ENCODE peak calls at places on chromosomes 11 and 22, in four cellular contexts. One of them, this sample, is unnamed.
A peak's percentile ranks its signal among the peaks of the same experiment; 100 is the strongest.

GRCh38 chr11:2440646-2441045 is 3.7 kb downstream of the TRPM5 start:
- DNase-seq in K562: no peak
- DNase-seq in GM12878: no peak
- DNase-seq in HepG2: no peak
- DNase-seq in this sample: no peak

GRCh38 chr11:33377100-33377851 is 120.1 kb downstream of the HIPK3 start:
- DNase-seq in K562: no peak
- DNase-seq in GM12878: no peak
- DNase-seq in HepG2: no peak
- DNase-seq in this sample: no peak

GRCh38 chr22:38462960-38463784 is 4.7 kb upstream of the KDELR3 start:
- DNase-seq in HepG2: peak; percentile 77
- DNase-seq in K562: peak; percentile 80
- DNase-seq in GM12878: no peak
- DNase-seq in this sample: peak; percentile 84

GRCh38 chr11:27456140-27456801 is 16.3 kb downstream of the LGR4 start:
- DNase-seq in K562: no peak
- DNase-seq in GM12878: no peak
- DNase-seq in HepG2: peak; percentile 55
- DNase-seq in this sample: no peak

GRCh38 chr11:30041171-30041570 is 24.3 kb upstream of the KCNA4 start:
- DNase-seq in HepG2: no peak
- DNase-seq in K562: no peak
- DNase-seq in GM12878: no peak
- DNase-seq in this sample: no peak

GRCh38 chr11:120518356-120518755 is 6.8 kb downstream of the GRIK4 start:
- DNase-seq in GM12878: no peak
- DNase-seq in K562: no peak
- DNase-seq in HepG2: no peak
- DNase-seq in this sample: no peak

GRCh38 chr22:41180926-41181325 is 24.2 kb upstream of the L3MBTL2 start:
- DNase-seq in HepG2: no peak
- DNase-seq in K562: no peak
- DNase-seq in GM12878: no peak
- DNase-seq in this sample: no peak

GRCh38 chr22:36277482-36278291 is 24.8 kb downstream of the APOL1 start:
- DNase-seq in GM12878: no peak
- DNase-seq in HepG2: peak; percentile 61
- DNase-seq in K562: peak; percentile 67
- DNase-seq in this sample: peak; percentile 80

GRCh38 chr22:27438271-27438980 is 363.1 kb downstream of the MN1 start:
- DNase-seq in K562: no peak
- DNase-seq in HepG2: no peak
- DNase-seq in GM12878: no peak
- DNase-seq in this sample: no peak

GRCh38 chr11:77619576-77620198 is 17.9 kb downstream of the CLNS1A start:
- DNase-seq in HepG2: peak; percentile 50
- DNase-seq in GM12878: peak; percentile 28
- DNase-seq in K562: no peak
- DNase-seq in this sample: peak; percentile 22

GRCh38 chr11:36033082-36033751 is 89.4 kb downstream of the LDLRAD3 start:
- DNase-seq in K562: no peak
- DNase-seq in GM12878: no peak
- DNase-seq in HepG2: no peak
- DNase-seq in this sample: no peak

GRCh38 chr11:62399172-62399867 is 19.5 kb upstream of the SCGB1A1 start:
- DNase-seq in K562: no peak
- DNase-seq in HepG2: no peak
- DNase-seq in GM12878: no peak
- DNase-seq in this sample: no peak

GRCh38 chr11:117834838-117835443 is 10.4 kb upstream of the FXYD2 start:
- DNase-seq in K562: no peak
- DNase-seq in GM12878: no peak
- DNase-seq in HepG2: no peak
- DNase-seq in this sample: no peak

GRCh38 chr11:74492084-74492483 is 1.4 kb downstream of the LIPT2 start:
- DNase-seq in HepG2: no peak
- DNase-seq in K562: no peak
- DNase-seq in GM12878: no peak
- DNase-seq in this sample: no peak

GRCh38 chr11:64684357-64684756 is 38.6 kb downstream of the NRXN2 start:
- DNase-seq in HepG2: no peak
- DNase-seq in K562: no peak
- DNase-seq in GM12878: no peak
- DNase-seq in this sample: no peak

GRCh38 chr11:57491371-57492061 is 24.0 kb downstream of the SLC43A1 start:
- DNase-seq in HepG2: peak; percentile 38
- DNase-seq in K562: peak; percentile 76
- DNase-seq in GM12878: no peak
- DNase-seq in this sample: peak; percentile 54

GRCh38 chr11:86372586-86372985 is 2.1 kb upstream of the CCDC81 start:
- DNase-seq in GM12878: no peak
- DNase-seq in HepG2: no peak
- DNase-seq in K562: no peak
- DNase-seq in this sample: no peak

GRCh38 chr22:26888887-26889286 is 231.5 kb downstream of the MIAT start:
- DNase-seq in HepG2: no peak
- DNase-seq in GM12878: no peak
- DNase-seq in K562: no peak
- DNase-seq in this sample: no peak

GRCh38 chr11:9665749-9666148 is 1.9 kb downstream of the SWAP70 start:
- DNase-seq in K562: no peak
- DNase-seq in GM12878: no peak
- DNase-seq in HepG2: no peak
- DNase-seq in this sample: no peak

DNA sequence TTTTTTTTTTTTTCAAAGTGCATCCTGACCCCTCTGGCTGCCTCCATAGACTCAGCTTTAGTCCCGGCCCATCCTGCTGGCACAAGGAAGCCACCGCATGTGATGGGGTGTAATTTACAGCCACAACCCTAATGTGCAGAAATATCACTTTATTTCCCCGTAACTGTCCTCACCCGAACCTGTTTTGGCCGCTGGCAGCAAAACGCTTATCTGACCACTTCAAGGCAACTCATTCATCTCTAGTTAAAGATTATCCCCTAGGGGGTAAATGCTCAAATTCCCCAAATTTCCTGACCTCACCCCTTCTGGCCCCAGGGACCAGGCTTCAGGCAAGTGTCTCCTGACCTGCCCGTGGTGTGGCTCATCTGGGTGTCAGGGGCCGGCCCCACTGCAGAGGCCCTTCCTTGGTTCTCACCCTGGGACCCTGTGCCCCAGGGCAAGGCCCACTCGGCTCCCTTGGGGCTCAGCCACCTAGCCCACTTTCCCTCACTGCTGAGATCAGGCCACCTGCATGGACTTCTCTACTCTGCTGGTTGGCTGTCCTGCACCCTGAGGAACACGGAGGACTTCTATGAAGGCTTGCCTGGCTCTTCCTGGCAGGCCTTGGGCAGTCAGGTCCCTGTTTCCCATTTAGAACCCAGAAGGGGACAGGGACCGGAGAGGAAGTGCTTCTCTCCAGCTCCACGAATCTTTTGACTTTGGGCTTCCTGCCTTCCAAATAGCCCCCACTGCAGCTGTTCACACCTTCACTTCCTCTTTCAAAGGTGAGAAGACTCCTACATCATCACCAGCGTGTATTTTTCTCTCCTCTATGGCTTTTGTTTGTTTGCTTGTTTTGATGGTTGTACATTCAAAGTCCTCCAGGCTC is 53.3 kb downstream of the WNT11 start:
- DNase-seq in K562: peak; percentile 11
- DNase-seq in HepG2: no peak
- DNase-seq in GM12878: peak; percentile 53
- DNase-seq in this sample: no peak
- TF ChIP-seq TARDBP in K562: no peak
- TF ChIP-seq TARDBP in HepG2: no peak
- TF ChIP-seq TARDBP in GM12878: no peak
- TF ChIP-seq TARDBP in this sample: no peak

DNA sequence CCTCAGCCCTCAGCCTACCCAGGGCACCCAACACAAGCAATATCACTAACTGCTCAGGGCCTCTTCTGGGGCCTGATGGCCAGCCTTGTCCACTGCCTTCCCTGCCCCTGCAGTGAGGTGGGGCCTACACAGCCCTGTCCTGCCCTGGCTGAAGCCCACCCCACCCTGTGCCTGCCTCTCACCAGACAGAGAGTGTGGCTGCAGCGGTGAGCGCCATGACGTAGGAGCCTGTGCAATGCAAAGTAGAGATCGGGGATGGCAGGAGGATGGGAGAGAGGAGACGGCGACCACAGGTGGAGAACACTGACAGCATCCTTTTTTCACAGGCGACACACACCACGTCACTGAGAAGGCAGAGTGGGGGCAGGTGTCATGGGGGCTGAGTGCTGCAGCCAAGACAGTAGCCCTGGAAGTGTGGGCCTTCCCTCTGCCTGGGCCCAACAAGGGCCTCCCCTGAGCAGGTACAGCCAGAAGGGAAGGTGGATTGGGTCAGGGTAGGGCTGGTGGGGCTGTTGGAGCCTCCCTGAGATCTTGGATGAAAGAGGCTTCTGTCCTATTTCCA is 65.3 kb upstream of the CLTCL1 start:
- DNase-seq in K562: no peak
- DNase-seq in HepG2: no peak
- DNase-seq in GM12878: no peak
- DNase-seq in this sample: no peak
- TF ChIP-seq FOXM1 in K562: no peak
- TF ChIP-seq FOXM1 in HepG2: no peak
- TF ChIP-seq FOXM1 in GM12878: no peak
- TF ChIP-seq FOXM1 in this sample: no peak

GRCh38 chr11:19955660-19956059 is 204.6 kb downstream of the DBX1 start:
- DNase-seq in K562: no peak
- DNase-seq in HepG2: no peak
- DNase-seq in GM12878: no peak
- DNase-seq in this sample: no peak
- TF ChIP-seq TARDBP in K562: no peak
- TF ChIP-seq TARDBP in HepG2: no peak
- TF ChIP-seq TARDBP in GM12878: no peak
- TF ChIP-seq TARDBP in this sample: no peak

DNA sequence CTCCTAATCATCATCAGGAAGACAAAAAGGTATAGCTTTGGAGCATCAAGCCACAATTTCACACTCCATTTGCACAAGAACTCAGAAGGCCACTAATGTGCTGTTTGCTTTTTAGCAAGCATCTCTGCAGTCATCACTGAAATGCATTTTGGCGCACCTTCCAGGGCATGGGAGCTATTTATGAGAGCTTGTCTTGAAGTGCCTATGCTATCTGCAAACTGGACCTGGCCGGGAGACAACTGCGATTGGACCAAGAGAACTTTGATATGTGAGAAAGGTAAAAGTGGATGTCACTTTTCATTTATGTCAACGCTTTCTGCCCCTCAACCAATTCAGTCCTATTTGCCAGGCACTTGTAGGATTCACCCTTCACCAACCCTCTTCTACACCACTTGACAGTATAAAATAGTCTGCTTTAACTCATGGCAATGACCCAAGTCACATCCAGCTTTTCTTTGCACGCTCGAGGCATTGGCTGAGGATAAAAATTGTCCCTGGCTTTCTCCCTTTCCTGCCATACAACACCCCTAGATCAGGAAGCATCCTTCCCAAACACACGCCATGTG is 315.0 kb upstream of the API5 start:
- DNase-seq in GM12878: no peak
- DNase-seq in HepG2: no peak
- DNase-seq in K562: no peak
- DNase-seq in this sample: no peak
- TF ChIP-seq FOXM1 in GM12878: no peak
- TF ChIP-seq FOXM1 in HepG2: no peak
- TF ChIP-seq FOXM1 in K562: no peak
- TF ChIP-seq FOXM1 in this sample: no peak

GRCh38 chr11:97361812-97362378 is 972.1 kb downstream of the JRKL start:
- DNase-seq in GM12878: no peak
- DNase-seq in HepG2: no peak
- DNase-seq in K562: no peak
- DNase-seq in this sample: no peak
- TF ChIP-seq TARDBP in GM12878: no peak
- TF ChIP-seq TARDBP in HepG2: no peak
- TF ChIP-seq TARDBP in K562: no peak
- TF ChIP-seq TARDBP in this sample: no peak

GRCh38 chr22:20102203-20102780 is 13.6 kb upstream of the RANBP1 start:
- DNase-seq in GM12878: no peak
- DNase-seq in HepG2: no peak
- DNase-seq in K562: no peak
- DNase-seq in this sample: no peak
- TF ChIP-seq FOXM1 in GM12878: no peak
- TF ChIP-seq FOXM1 in HepG2: no peak
- TF ChIP-seq FOXM1 in K562: no peak
- TF ChIP-seq FOXM1 in this sample: no peak

DNA sequence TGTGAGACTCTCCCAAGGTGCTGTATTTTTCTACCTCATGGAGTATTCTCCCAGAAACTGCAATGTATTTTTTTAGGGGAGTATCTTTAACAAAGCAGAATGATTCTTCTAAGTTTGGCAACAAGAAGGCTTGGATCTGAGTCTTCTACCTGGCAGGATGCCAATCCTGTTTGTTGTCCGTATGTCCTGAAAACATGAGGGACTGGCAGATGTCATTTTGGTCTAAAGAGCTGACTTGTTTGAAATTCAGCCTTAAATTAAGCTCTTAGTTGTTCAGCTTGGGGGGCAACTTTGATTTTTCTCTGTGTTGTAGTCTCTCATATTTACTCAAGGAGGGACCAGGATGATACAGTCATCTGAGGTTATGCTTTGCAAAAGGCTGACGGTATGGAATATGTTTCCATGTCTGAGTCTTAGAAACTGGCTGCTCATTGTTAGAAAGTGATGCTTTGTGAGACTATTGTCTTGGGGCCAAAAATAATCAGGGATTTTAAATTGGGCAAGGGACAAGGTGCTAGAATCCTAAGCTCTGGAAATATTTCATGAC is 9.3 kb downstream of the MRPL16 start:
- DNase-seq in K562: no peak
- DNase-seq in GM12878: no peak
- DNase-seq in HepG2: no peak
- DNase-seq in this sample: no peak
- TF ChIP-seq TARDBP in K562: no peak
- TF ChIP-seq TARDBP in GM12878: no peak
- TF ChIP-seq TARDBP in HepG2: no peak
- TF ChIP-seq TARDBP in this sample: no peak

DNA sequence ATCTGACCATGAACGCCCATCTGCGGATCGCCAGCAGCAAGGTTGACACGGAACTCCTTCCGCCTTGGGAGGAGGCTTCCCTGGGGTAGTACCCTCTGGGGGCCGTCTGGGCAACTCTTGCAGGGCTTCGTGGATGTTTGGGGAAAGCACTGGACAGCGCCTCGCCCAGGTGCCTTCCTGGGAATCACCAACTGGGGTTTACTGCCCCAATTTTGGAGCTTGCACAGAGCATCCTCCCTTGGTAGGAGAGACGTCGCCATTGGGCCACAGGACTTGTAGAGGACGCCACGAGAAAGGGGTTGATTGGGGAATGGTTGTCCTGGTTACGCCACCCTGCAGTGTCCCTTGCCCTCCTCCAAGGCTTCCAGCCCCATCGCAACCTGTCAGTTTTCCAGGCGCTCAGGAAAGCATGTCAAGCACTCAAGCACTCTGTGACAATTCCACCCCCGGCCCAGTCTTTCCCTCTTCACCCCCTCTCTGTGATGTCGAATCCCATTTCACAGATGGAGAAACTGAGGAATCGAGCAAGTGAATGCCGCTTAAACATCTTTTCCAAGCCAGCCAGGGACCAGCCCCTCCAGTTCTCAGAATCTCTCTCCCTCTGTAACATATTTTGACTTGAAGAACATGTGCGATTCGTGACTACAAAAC is 893 bp upstream of the PRDM11 start:
- DNase-seq in HepG2: no peak
- DNase-seq in K562: peak; percentile 25
- DNase-seq in GM12878: no peak
- DNase-seq in this sample: no peak
- TF ChIP-seq FOXM1 in HepG2: no peak
- TF ChIP-seq FOXM1 in K562: no peak
- TF ChIP-seq FOXM1 in GM12878: no peak
- TF ChIP-seq FOXM1 in this sample: no peak

This sample was measured in HEK293T.